ENCODE peak calls at places on chromosomes 2 and 18, in six cellular contexts. W is amniotic epithelial cell, C is HT-29, H is left cardiac atrium, F is ureter, Z is neural crest cell. K is an unnamed sample.

GRCh38 chr18:9735238-9735637 is 27.1 kb downstream of the RAB31 start:
- DNase-seq in W (no peak), C (no peak), H (no peak), F (peak; percentile 17), Z (no peak), K (no peak)

GRCh38 chr18:12008181-12008767 is 27.0 kb downstream of the IMPA2 start:
- DNase-seq in W (no peak), C (peak; percentile 55), H (no peak), F (no peak), Z (no peak), K (no peak)

GRCh38 chr2:71597749-71598148 is 144.4 kb downstream of the DYSF start:
- DNase-seq in W (no peak), C (no peak), H (no peak), F (no peak), Z (no peak), K (no peak)

GRCh38 chr2:137435176-137435575 is 529.1 kb upstream of the HNMT start:
- DNase-seq in W (no peak), C (no peak), H (no peak), F (no peak), Z (no peak), K (no peak)

GRCh38 chr2:154696771-154697170 is 1.7 kb upstream of the KCNJ3 start:
- DNase-seq in W (no peak), C (peak; percentile 52), H (no peak), F (no peak), Z (no peak), K (no peak)

GRCh38 chr2:37529830-37530452 is 141.5 kb downstream of the CDC42EP3 start:
- DNase-seq in W (no peak), C (no peak), H (no peak), F (no peak), Z (no peak), K (no peak)

GRCh38 chr2:145200307-145200706 is 680.4 kb upstream of the ZEB2 start:
- DNase-seq in W (no peak), C (no peak), H (no peak), F (no peak), Z (peak; percentile 8), K (no peak)

GRCh38 chr18:9825571-9826073 is 60.2 kb upstream of the TXNDC2 start:
- DNase-seq in W (peak; percentile 90), C (peak; percentile 97), H (no peak), F (no peak), Z (no peak), K (no peak)

GRCh38 chr2:42569116-42569711 is 782 bp downstream of the MTA3 start:
- DNase-seq in W (peak; percentile 59), C (peak; percentile 57), H (peak; percentile 28), F (peak; percentile 50), Z (peak; percentile 3), K (no peak)

GRCh38 chr2:201831469-201831868 is 25.1 kb downstream of the CDK15 start:
- DNase-seq in W (peak; percentile 84), C (no peak), H (no peak), F (no peak), Z (no peak), K (no peak)

GRCh38 chr2:101655941-101656422 is 41.5 kb upstream of the MAP4K4 start:
- DNase-seq in W (peak; percentile 83), C (no peak), H (no peak), F (no peak), Z (no peak), K (no peak)

GRCh38 chr18:48472610-48473009 is 63.4 kb upstream of the ZBTB7C start:
- DNase-seq in W (peak; percentile 80), C (no peak), H (no peak), F (no peak), Z (no peak), K (no peak)

GRCh38 chr2:170514140-170514539 is 201.0 kb upstream of the SP5 start:
- DNase-seq in W (no peak), C (peak; percentile 11), H (no peak), F (no peak), Z (no peak), K (no peak)

GRCh38 chr2:151437630-151438029 is 27.9 kb downstream of the RIF1 start:
- DNase-seq in W (peak; percentile 29), C (peak; percentile 68), H (no peak), F (no peak), Z (no peak), K (no peak)

GRCh38 chr2:95332036-95332435 is 34.9 kb downstream of the KCNIP3 start:
- DNase-seq in W (no peak), C (no peak), H (no peak), F (no peak), Z (no peak), K (peak; percentile 8)

GRCh38 chr2:30455339-30455738 is 8.3 kb downstream of the LCLAT1 start:
- DNase-seq in W (no peak), C (no peak), H (no peak), F (no peak), Z (no peak), K (no peak)

GRCh38 chr2:61582191-61582590 is 44.0 kb upstream of the XPO1 start:
- DNase-seq in W (no peak), C (no peak), H (no peak), F (no peak), Z (no peak), K (no peak)

GRCh38 chr2:143246815-143247744 is 117.9 kb downstream of the ARHGAP15 start:
- DNase-seq in W (no peak), C (no peak), H (no peak), F (no peak), Z (no peak), K (no peak)

GRCh38 chr2:201071305-201072200 is at the start of the genes HYCC2 and NDUFB3:
- DNase-seq in W (peak; percentile 91), C (peak; percentile 97), H (peak; percentile 90), F (peak; percentile 94), Z (peak; percentile 86), K (peak; percentile 87)

GRCh38 chr2:138500592-138501426 is 761 bp upstream of the SPOPL start:
- DNase-seq in W (no peak), C (no peak), H (no peak), F (no peak), Z (no peak), K (peak; percentile 25)

GRCh38 chr2:240231838-240232244 is 91.4 kb upstream of the OTOS start:
- DNase-seq in W (no peak), C (no peak), H (no peak), F (peak; percentile 42), Z (no peak), K (no peak)

GRCh38 chr2:56531668-56532420 is 348.1 kb downstream of the CCDC85A start:
- DNase-seq in W (peak; percentile 63), C (no peak), H (no peak), F (no peak), Z (no peak), K (no peak)

GRCh38 chr2:219425238-219426067 is 7.3 kb downstream of the DES start:
- DNase-seq in W (no peak), C (no peak), H (no peak), F (no peak), Z (no peak), K (no peak)

GRCh38 chr18:9184998-9185613 is 48.5 kb downstream of the ANKRD12 start:
- DNase-seq in W (no peak), C (no peak), H (no peak), F (no peak), Z (no peak), K (no peak)

GRCh38 chr2:159755788-159756187 is 42.2 kb downstream of the CD302 start:
- DNase-seq in W (peak; percentile 58), C (peak; percentile 31), H (no peak), F (no peak), Z (no peak), K (no peak)

GRCh38 chr2:70541481-70542020 is 12.1 kb downstream of the TGFA start:
- DNase-seq in W (no peak), C (no peak), H (no peak), F (no peak), Z (no peak), K (no peak)

GRCh38 chr2:158994920-158995676 is 26.7 kb downstream of the TANC1 start:
- DNase-seq in W (peak; percentile 94), C (peak; percentile 22), H (peak; percentile 44), F (no peak), Z (no peak), K (no peak)

K was measured in psoas muscle.